ENCODE peak calls at places on chromosomes 4 and X, in nine cellular contexts. E, Z, V, G, R, T, C, L and Y are unnamed samples.

GRCh38 chr4:81512371-81512770 is 40.7 kb upstream of the RASGEF1B start:
- DNase-seq in Z (no peak), V (no peak), L (no peak), G (no peak), C (no peak), T (no peak), R (no peak), E (no peak), Y (no peak)

GRCh38 chrX:141760761-141761160 is 62.2 kb upstream of the SPANXD start:
- DNase-seq in T (no peak), C (no peak), E (no peak), L (peak), Z (no peak), V (no peak), R (no peak), G (no peak), Y (no peak)

GRCh38 chrX:1476682-1477081 is 24.0 kb upstream of the ASMTL start:
- DNase-seq in T (no peak), L (no peak), Z (peak), E (no peak), R (no peak), G (no peak), V (no peak), C (no peak), Y (no peak)

GRCh38 chr4:118313098-118313497 is 39.7 kb downstream of the PRSS12 start:
- DNase-seq in L (no peak), E (no peak), C (peak), T (no peak), V (no peak), Z (no peak), G (no peak), R (no peak), Y (no peak)

GRCh38 chr4:102787944-102788343 is 27.2 kb upstream of the MANBA start:
- DNase-seq in V (no peak), Z (no peak), G (no peak), C (no peak), T (no peak), E (no peak), L (no peak), R (no peak), Y (no peak)

GRCh38 chr4:26557164-26557563 is 26.7 kb upstream of the TBC1D19 start:
- DNase-seq in Z (no peak), T (no peak), G (no peak), L (peak), R (no peak), C (no peak), E (no peak), V (no peak), Y (no peak)

GRCh38 chr4:102139132-102139573 is 206.1 kb downstream of the SLC39A8 start:
- DNase-seq in V (no peak), L (peak), R (no peak), Z (no peak), G (no peak), T (no peak), C (no peak), E (no peak), Y (no peak)

GRCh38 chr4:134490863-134491262 is 289.3 kb upstream of the PABPC4L start:
- DNase-seq in T (no peak), C (no peak), R (no peak), G (no peak), V (no peak), L (no peak), E (no peak), Z (no peak), Y (no peak)

GRCh38 chr4:177441061-177441802 is 1.0 kb downstream of the AGA start:
- DNase-seq in Z (no peak), V (peak), R (no peak), L (peak), G (peak), E (no peak), T (no peak), C (peak), Y (peak)

GRCh38 chr4:150310159-150310895 is 232.1 kb downstream of the DCLK2 start:
- DNase-seq in Z (no peak), R (no peak), C (no peak), E (no peak), V (no peak), T (no peak), L (peak), G (no peak), Y (no peak)

DNA sequence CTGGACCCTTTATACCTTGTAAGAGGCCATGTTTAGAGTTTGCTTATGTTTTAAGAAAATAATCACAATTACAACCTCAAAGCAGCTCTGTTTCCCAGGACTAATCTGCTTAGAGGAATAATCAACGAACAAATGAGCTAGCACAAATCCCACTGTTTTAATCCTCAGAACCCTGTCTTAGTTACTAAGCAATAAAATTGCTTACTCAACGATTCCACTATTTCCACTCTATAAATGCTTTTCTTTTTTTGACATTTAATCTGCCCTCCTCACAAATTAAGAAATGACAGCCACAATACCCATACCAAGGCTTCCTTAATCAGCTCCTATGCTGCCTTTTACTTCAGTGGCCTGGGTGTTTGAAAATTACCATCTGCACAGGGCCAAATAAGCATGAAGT is 48.8 kb downstream of the FAM120C start:
- DNase-seq in R (no peak), Z (no peak), C (no peak), L (no peak), T (no peak), E (no peak), G (no peak), V (no peak), Y (no peak)
- TF ChIP-seq CTCF in R (no peak), Z (no peak), C (no peak), L (no peak), T (no peak), E (no peak), G (no peak), V (no peak), Y (no peak)

GRCh38 chr4:38137080-38137479 is 176.9 kb downstream of the PTTG2 start:
- DNase-seq in V (no peak), L (no peak), T (no peak), C (no peak), E (no peak), R (no peak), Z (no peak), G (no peak), Y (no peak)
- TF ChIP-seq CTCF in V (no peak), L (no peak), T (no peak), C (no peak), E (no peak), R (no peak), Z (no peak), G (no peak), Y (no peak)

GRCh38 chr4:183362916-183363542 is 40.8 kb upstream of the CLDN24 start:
- DNase-seq in Z (no peak), R (no peak), T (no peak), L (no peak), C (peak), E (no peak), V (no peak), G (no peak), Y (no peak)
- TF ChIP-seq CTCF in Z (no peak), R (no peak), T (no peak), L (peak), C (peak), E (peak), V (no peak), G (no peak), Y (no peak)

GRCh38 chr4:145775406-145775805 is 95.5 kb downstream of the C4orf51 start:
- DNase-seq in R (no peak), E (no peak), Z (no peak), T (no peak), G (no peak), V (no peak), L (no peak), C (peak), Y (no peak)
- TF ChIP-seq CTCF in R (no peak), E (no peak), Z (no peak), T (no peak), G (no peak), V (no peak), L (no peak), C (no peak), Y (no peak)

DNA sequence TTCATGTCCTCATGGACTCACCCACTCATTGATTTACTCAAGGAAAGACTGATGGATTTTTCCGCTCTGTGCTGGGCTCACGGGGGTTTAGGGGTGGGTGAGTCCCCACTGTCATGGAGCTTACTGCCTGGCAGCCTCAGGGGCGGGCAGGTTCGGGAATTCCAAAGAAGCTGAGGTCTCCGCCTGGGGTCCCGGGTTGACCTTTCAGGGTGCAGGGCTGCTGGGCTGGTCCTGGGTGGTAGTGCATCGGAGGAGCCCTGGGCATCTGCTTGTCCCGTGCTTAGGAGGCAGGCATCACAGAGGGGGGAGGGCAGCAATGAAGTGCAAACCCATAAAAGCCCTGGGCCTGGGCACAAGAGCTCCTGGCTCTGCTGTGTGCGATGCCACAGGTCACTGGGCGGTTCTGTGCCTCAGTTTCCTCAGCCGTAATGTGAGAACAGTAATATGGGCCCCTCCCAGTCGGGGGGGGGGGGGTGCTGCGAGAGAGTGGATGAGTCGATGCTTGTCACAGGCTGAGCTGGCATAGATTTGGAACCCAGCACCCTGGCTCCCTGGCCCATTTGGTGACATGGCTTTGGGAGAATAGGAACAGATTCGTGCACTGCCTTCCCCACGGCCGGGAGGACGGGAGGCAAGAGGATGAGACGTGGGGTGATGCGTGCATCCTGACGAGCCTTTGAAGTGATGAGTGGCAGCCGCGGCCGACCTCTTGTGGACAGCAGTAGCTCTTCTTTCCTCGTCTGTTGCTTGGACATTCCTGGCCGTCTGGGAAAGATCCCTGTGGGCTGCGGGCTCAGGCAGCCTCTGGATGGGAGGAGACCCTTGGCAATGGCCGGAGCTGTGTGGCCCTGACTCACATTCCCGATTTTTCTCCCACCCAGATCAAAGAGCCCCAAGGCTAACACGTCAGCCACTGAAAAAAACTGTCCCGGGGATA is 42.0 kb downstream of the PSAPL1 start:
- DNase-seq in V (no peak), C (peak), R (no peak), Z (peak), E (no peak), L (no peak), G (no peak), T (peak), Y (no peak)
- TF ChIP-seq CTCF in V (no peak), C (no peak), R (no peak), Z (no peak), E (no peak), L (no peak), G (no peak), T (no peak), Y (no peak)

DNA sequence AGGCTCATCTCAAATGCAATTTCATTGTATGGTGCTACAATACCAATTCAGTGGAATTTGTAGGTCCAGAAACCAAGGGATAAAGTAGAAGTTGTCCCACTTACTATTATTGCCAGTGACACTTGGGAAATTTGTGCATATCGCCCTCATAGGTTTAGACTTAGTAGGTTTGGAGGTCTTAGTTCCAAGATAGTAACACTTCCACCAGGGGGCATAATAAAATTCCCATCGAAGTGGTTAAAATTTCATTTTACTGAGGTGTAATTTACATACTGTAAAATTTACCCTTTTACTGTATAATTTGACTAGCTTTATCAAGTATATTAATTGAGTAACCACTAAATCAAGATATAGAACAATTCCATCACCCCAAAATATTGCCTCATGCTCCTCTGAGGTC is 174.6 kb downstream of the INPP4B start:
- DNase-seq in C (peak), V (no peak), E (no peak), R (no peak), G (no peak), T (no peak), L (no peak), Z (no peak), Y (no peak)
- TF ChIP-seq CTCF in C (peak), V (no peak), E (no peak), R (no peak), G (no peak), T (no peak), L (no peak), Z (no peak), Y (no peak)

GRCh38 chrX:7149421-7149820 is 1.5 kb upstream of the PUDP start:
- DNase-seq in C (no peak), E (no peak), L (no peak), Z (no peak), R (no peak), T (no peak), V (no peak), G (no peak), Y (no peak)

GRCh38 chrX:7146703-7147430 is 645 bp upstream of the STS start:
- DNase-seq in V (no peak), G (peak), C (no peak), L (no peak), E (no peak), T (no peak), R (no peak), Z (peak), Y (no peak)

GRCh38 chrX:7147431-7147977 is at the start of gene STS:
- DNase-seq in T (peak), G (peak), Z (peak), C (peak), R (peak), E (peak), V (no peak), L (peak), Y (peak)

GRCh38 chrX:7146026-7146702 is 1.3 kb upstream of the STS start:
- DNase-seq in R (no peak), E (no peak), T (no peak), L (no peak), V (no peak), C (no peak), G (no peak), Z (no peak), Y (no peak)

DNA sequence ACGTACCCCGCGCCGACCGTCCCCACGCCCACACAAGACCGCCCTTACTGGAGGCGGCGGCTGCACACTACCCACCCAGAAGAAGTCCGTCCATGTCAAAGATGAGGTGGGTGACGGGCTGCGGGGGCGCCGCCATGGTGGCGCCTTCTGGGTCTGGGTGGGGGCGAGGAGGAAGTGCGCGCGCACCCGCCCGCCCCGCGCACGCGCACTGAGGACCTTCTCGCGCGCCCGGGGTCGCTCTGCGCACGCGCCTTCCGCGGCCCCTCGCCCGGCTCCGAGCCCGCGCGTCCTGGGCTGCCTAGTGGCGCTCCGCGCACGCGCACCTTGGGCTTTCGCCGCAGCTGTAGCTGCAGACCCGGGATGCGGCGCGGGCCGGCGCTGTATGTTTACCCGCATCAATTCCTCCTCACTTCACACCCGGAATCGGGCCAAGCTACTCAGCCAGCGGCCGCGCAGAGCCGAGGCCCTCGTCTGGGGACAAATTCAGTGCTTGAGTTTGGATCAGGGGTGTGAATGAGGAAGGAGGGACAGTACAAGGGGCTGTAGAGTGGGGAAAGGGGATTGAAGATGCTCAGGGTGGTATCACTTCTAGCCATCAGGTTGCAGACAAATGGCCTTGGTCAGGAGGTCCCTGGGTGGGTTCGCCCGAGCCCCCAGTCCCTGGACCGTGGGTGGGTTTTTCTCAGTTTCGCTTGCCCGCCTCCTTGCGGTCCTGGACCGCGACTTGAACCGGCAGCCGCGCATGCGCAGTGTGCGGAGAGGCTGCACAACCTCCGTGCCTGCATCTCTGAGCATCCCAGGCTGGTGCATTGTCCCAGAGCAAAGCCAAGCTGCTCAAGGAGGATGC is at the start of gene PUDP:
- DNase-seq in C (peak), Z (peak), R (peak), V (peak), G (peak), E (peak), L (peak), T (peak), Y (peak)
- TF ChIP-seq CTCF in C (no peak), Z (peak), R (no peak), V (peak), G (peak), E (peak), L (peak), T (no peak), Y (peak)